ENCODE peak calls at places on chromosome 1, in seven cellular contexts. W is 8988T; Q is HAP-1; K is AG04450; A is GDM1; M is stimulated activated CD8-positive, alpha-beta memory T cell treated with anti-CD3 and anti-CD28 coated beads, Interleukin-15, amount 100 ng/mL, for 4 hours; R is stimulated activated CD4-positive, alpha-beta T cell treated with anti-CD3 and anti-CD28 coated beads, Interleukin-2, amount 100 ng/mL, for 48 hours. D is an unnamed sample.

GRCh38 chr1:183636334-183636682 is 725 bp upstream of the ARPC5 start:
- DNase-seq in W (no peak), Q (no peak), K (no peak), A (no peak), M (no peak), R (no peak), D (no peak)

GRCh38 chr1:1841575-1841991 is 49.3 kb downstream of the GNB1 start:
- DNase-seq in W (no peak), Q (no peak), K (no peak), A (no peak), M (no peak), R (no peak), D (no peak)

GRCh38 chr1:14961661-14962267 is 191.8 kb upstream of the TMEM51 start:
- DNase-seq in W (no peak), Q (peak), K (no peak), A (no peak), M (no peak), R (no peak), D (no peak)

GRCh38 chr1:966135-966602 is at the start of gene PLEKHN1:
- DNase-seq in W (peak), Q (no peak), K (no peak), A (no peak), M (no peak), R (no peak), D (peak)

GRCh38 chr1:5667513-5668325 is 324.5 kb downstream of the NPHP4 start:
- DNase-seq in W (no peak), Q (no peak), K (no peak), A (no peak), M (no peak), R (no peak), D (no peak)

GRCh38 chr1:113073457-113073950 is 506 bp downstream of the LRIG2 start:
- DNase-seq in W (no peak), Q (peak), K (peak), A (no peak), M (no peak), R (no peak), D (no peak)

GRCh38 chr1:105362438-105362837 is 1612.7 kb downstream of the AMY1C start:
- DNase-seq in W (no peak), Q (no peak), K (no peak), A (no peak), M (no peak), R (no peak), D (no peak)

GRCh38 chr1:180158149-180159147 is 3.8 kb downstream of the QSOX1 start:
- DNase-seq in W (no peak), Q (no peak), K (no peak), A (no peak), M (no peak), R (no peak), D (no peak)

GRCh38 chr1:3530086-3530930 is 75.8 kb downstream of the ARHGEF16 start:
- DNase-seq in W (peak), Q (no peak), K (no peak), A (no peak), M (no peak), R (no peak), D (peak)

D was measured in activated CD4-positive, alpha-beta T cell treated with anti-CD3 and anti-CD28 coated beads for 48 hours.